ENCODE peak calls at places on chromosomes 6 and 20, in eight cellular contexts. I, M, Q, J, E, T, F and A are unnamed samples.

GRCh38 chr6:133240511-133241087 is 558 bp upstream of the EYA4 start:
- DNase-seq in I (peak; percentile 46), M (peak; percentile 59), Q (no peak), J (peak; percentile 71), E (peak; percentile 74), T (peak; percentile 58), F (peak; percentile 30), A (peak; percentile 34)

GRCh38 chr6:24774696-24775519 is at the start of gene GMNN:
- DNase-seq in I (peak; percentile 98), M (peak; percentile 100), Q (peak; percentile 94), J (peak; percentile 99), E (peak; percentile 100), T (peak; percentile 99), F (peak; percentile 93), A (peak; percentile 99)

GRCh38 chr6:143336446-143337152 is 113.9 kb downstream of the ADAT2 start:
- DNase-seq in I (no peak), M (no peak), Q (peak; percentile 45), J (no peak), E (no peak), T (no peak), F (no peak), A (no peak)

GRCh38 chr6:100453701-100454521 is 10.8 kb downstream of the SIM1 start:
- DNase-seq in I (no peak), M (no peak), Q (no peak), J (peak; percentile 85), E (no peak), T (peak; percentile 77), F (no peak), A (no peak)

GRCh38 chr6:25482996-25483395 is 169.0 kb upstream of the SCGN start:
- DNase-seq in I (no peak), M (no peak), Q (peak; percentile 60), J (no peak), E (peak; percentile 47), T (no peak), F (no peak), A (no peak)

GRCh38 chr6:149340200-149340599 is 22.7 kb downstream of the TAB2 start:
- DNase-seq in I (no peak), M (no peak), Q (no peak), J (no peak), E (no peak), T (no peak), F (no peak), A (no peak)

GRCh38 chr6:39770476-39770875 is 21.7 kb upstream of the DAAM2 start:
- DNase-seq in I (no peak), M (no peak), Q (no peak), J (no peak), E (no peak), T (no peak), F (no peak), A (no peak)

GRCh38 chr6:12075067-12075563 is 63.0 kb downstream of the HIVEP1 start:
- DNase-seq in I (peak; percentile 17), M (no peak), Q (peak; percentile 39), J (peak; percentile 28), E (no peak), T (no peak), F (no peak), A (no peak)

GRCh38 chr6:2866183-2866846 is 24.7 kb upstream of the SERPINB1 start:
- DNase-seq in I (no peak), M (no peak), Q (no peak), J (no peak), E (no peak), T (no peak), F (no peak), A (no peak)

GRCh38 chr20:35319206-35320197 is 27.3 kb upstream of the FAM83C start:
- DNase-seq in I (no peak), M (no peak), Q (peak; percentile 55), J (peak; percentile 79), E (no peak), T (no peak), F (no peak), A (no peak)

GRCh38 chr6:158174514-158174913 is 6.4 kb downstream of the GTF2H5 start:
- DNase-seq in I (no peak), M (no peak), Q (peak; percentile 95), J (no peak), E (no peak), T (no peak), F (no peak), A (no peak)

GRCh38 chr6:148192310-148192709 is 150.3 kb upstream of the SASH1 start:
- DNase-seq in I (no peak), M (no peak), Q (no peak), J (no peak), E (no peak), T (no peak), F (no peak), A (no peak)

GRCh38 chr6:167998206-167998605 is 735 bp downstream of the KIF25 start:
- DNase-seq in I (no peak), M (no peak), Q (no peak), J (no peak), E (no peak), T (no peak), F (no peak), A (no peak)

GRCh38 chr20:2708665-2709064 is 16.1 kb downstream of the EBF4 start:
- DNase-seq in I (no peak), M (no peak), Q (no peak), J (no peak), E (no peak), T (no peak), F (no peak), A (no peak)

GRCh38 chr20:9615766-9616454 is 101.5 kb downstream of the LAMP5 start:
- DNase-seq in I (no peak), M (no peak), Q (no peak), J (no peak), E (no peak), T (no peak), F (no peak), A (no peak)

GRCh38 chr6:122622404-122622938 is 12.3 kb downstream of the PKIB start:
- DNase-seq in I (peak; percentile 19), M (peak; percentile 9), Q (no peak), J (peak; percentile 18), E (no peak), T (no peak), F (peak; percentile 73), A (no peak)

GRCh38 chr20:48728042-48728837 is 99.6 kb downstream of the PREX1 start:
- DNase-seq in I (no peak), M (no peak), Q (no peak), J (no peak), E (no peak), T (no peak), F (no peak), A (no peak)

GRCh38 chr20:52838510-52839241 is 133.5 kb upstream of the TSHZ2 start:
- DNase-seq in I (no peak), M (no peak), Q (no peak), J (no peak), E (no peak), T (no peak), F (no peak), A (no peak)

GRCh38 chr6:152463183-152463582 is 174.0 kb downstream of the SYNE1 start:
- DNase-seq in I (no peak), M (no peak), Q (no peak), J (no peak), E (no peak), T (no peak), F (no peak), A (no peak)

GRCh38 chr20:43972692-43973091 is 58.0 kb downstream of the TOX2 start:
- DNase-seq in I (no peak), M (no peak), Q (no peak), J (no peak), E (no peak), T (no peak), F (no peak), A (no peak)

GRCh38 chr6:149284904-149285303 is 32.6 kb upstream of the TAB2 start:
- DNase-seq in I (no peak), M (no peak), Q (no peak), J (no peak), E (no peak), T (no peak), F (no peak), A (no peak)

GRCh38 chr6:45791600-45792168 is 224.0 kb downstream of the CLIC5 start:
- DNase-seq in I (no peak), M (no peak), Q (peak; percentile 58), J (no peak), E (no peak), T (no peak), F (no peak), A (no peak)